ENCODE peak calls at places on chromosomes 12 and 14, in seven cellular contexts. S is spleen; K is iPS DF 6.9; U is tibial nerve; I is IMR-90; O is CD4-positive, CD25-positive, alpha-beta regulatory T cell; Y is body of pancreas. T is an unnamed sample. For H3K9me3, the result is how much of the 10 kb centered on the place peaks cover.

GRCh38 chr12:49693931-49694439 is 13.2 kb downstream of the FMNL3 start:
- DNase-seq in S (no peak), Y (no peak), I (no peak), K (no peak), O (no peak), U (no peak), T (no peak)

GRCh38 chr12:70059373-70059772 is 183.9 kb upstream of the CNOT2 start:
- DNase-seq in U (no peak), I (no peak), Y (no peak), O (no peak), S (no peak), K (no peak), T (no peak)

GRCh38 chr12:17588968-17589367 is 501.0 kb downstream of the RERGL start:
- DNase-seq in O (no peak), S (no peak), U (no peak), I (no peak), Y (no peak), K (peak), T (no peak)

GRCh38 chr14:82626156-82627055 is 1092.8 kb upstream of the SEL1L start:
- DNase-seq in K (no peak), S (no peak), U (no peak), Y (no peak), O (no peak), I (no peak), T (no peak)

GRCh38 chr12:109735825-109736551 is 22.4 kb downstream of the FAM222A start:
- DNase-seq in I (no peak), K (no peak), U (peak), Y (peak), S (no peak), O (no peak), T (no peak)

GRCh38 chr12:14989790-14990189 is 16.9 kb downstream of the PDE6H start:
- DNase-seq in O (no peak), K (no peak), U (no peak), Y (no peak), I (no peak), S (no peak), T (no peak)

GRCh38 chr14:83556065-83556464 is 1973.9 kb upstream of the FLRT2 start:
- DNase-seq in S (no peak), I (peak), Y (no peak), K (no peak), U (no peak), O (no peak), T (no peak)

GRCh38 chr12:10562306-10562933 is 51.0 kb downstream of the MAGOHB start:
- DNase-seq in I (peak), K (no peak), O (peak), S (no peak), Y (no peak), U (no peak), T (peak)

GRCh38 chr12:32897276-32897615 is 669 bp upstream of the PKP2 start:
- DNase-seq in I (no peak), S (no peak), U (no peak), O (no peak), K (no peak), Y (no peak), T (no peak)

GRCh38 chr12:65472079-65472478 is 193.6 kb downstream of the MSRB3 start:
- DNase-seq in K (no peak), Y (no peak), S (no peak), O (no peak), U (no peak), I (no peak), T (no peak)

GRCh38 chr14:103862393-103862782 is 15.0 kb upstream of the PPP1R13B start:
- DNase-seq in S (peak), O (no peak), K (no peak), U (no peak), I (no peak), Y (no peak), T (no peak)

GRCh38 chr14:33035795-33036194 is 97.1 kb downstream of the NPAS3 start:
- DNase-seq in U (no peak), O (no peak), I (no peak), K (no peak), Y (no peak), S (no peak), T (no peak)

GRCh38 chr14:33040548-33041140 is 102.0 kb downstream of the NPAS3 start:
- DNase-seq in Y (no peak), O (no peak), U (no peak), S (no peak), I (no peak), K (no peak), T (no peak)

DNA sequence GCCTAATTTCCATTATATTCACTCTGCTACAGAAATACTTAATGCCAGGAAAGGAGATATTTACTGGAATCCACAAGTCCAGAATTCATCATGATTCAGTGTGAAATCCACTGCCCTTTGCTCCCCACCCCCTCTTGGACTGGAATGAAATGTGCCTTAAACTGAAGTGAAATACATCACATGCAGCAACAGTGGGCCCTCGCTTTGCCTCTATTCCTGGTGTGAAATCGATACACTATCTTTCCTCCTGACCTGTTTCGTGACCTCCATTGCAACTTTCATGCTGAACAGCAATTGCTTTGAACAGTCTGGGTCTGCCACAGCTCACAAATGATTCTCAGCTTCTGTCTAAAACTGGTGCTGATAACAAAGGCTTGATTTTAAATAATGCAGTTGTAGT is 100.6 kb downstream of the NPAS3 start:
- DNase-seq in S (no peak), Y (no peak), I (no peak), U (no peak), O (no peak), K (no peak), T (no peak)
- H3K9me3 ChIP-seq in S (under half), Y (under half), I (under half), U (under half), O (under half), K (under half), T (under half)

GRCh38 chr12:43973993-43974392 is 138.1 kb downstream of the TMEM117 start:
- DNase-seq in I (no peak), U (no peak), K (no peak), O (no peak), S (no peak), Y (no peak), T (no peak)
- H3K9me3 ChIP-seq in I (under half), U (under half), K (under half), O (under half), S (under half), Y (under half), T (under half)

GRCh38 chr14:31749275-31749674 is 188.1 kb downstream of the NUBPL start:
- DNase-seq in Y (no peak), O (no peak), K (no peak), S (no peak), I (no peak), U (no peak), T (no peak)
- H3K9me3 ChIP-seq in Y (under half), O (under half), K (under half), S (half or more), I (under half), U (under half), T (under half)

GRCh38 chr12:130929363-130929762 is 24.3 kb upstream of the ADGRD1 start:
- DNase-seq in Y (no peak), S (no peak), I (no peak), O (no peak), K (no peak), U (no peak), T (no peak)

GRCh38 chr12:130925616-130926015 is 28.1 kb upstream of the ADGRD1 start:
- DNase-seq in U (no peak), K (no peak), Y (no peak), O (no peak), S (no peak), I (peak), T (no peak)

GRCh38 chr12:130922584-130922983 is 31.1 kb upstream of the ADGRD1 start:
- DNase-seq in K (no peak), I (no peak), Y (no peak), S (no peak), O (no peak), U (no peak), T (no peak)

GRCh38 chr12:130920711-130921381 is 32.9 kb upstream of the ADGRD1 start:
- DNase-seq in O (no peak), Y (peak), K (no peak), S (no peak), I (peak), U (peak), T (no peak)

GRCh38 chr12:130924946-130925345 is 28.8 kb upstream of the ADGRD1 start:
- DNase-seq in K (no peak), Y (no peak), O (no peak), U (no peak), I (no peak), S (no peak), T (no peak)
- H3K9me3 ChIP-seq in K (under half), Y (under half), O (under half), U (under half), I (under half), S (under half), T (under half)

DNA sequence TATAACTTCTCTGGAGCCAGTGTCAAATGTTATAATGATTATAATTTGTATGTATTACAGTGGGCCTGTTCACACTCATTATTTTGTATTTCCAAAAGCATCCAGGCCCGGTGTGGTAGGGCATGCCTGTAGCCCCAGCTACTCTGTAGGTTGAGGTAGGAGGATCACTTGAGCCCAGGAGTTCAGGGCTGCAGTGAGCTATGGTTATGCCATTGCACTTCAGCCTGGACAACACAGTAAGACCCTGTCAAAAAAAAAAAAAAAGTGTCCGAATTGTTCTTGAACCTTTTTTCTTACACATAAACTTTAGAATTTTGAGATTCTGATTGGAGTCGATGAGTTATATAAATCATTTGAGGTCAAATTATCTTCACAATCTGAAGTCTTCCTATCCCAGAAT is 1.0 kb downstream of the ZNF84 start:
- DNase-seq in U (no peak), Y (no peak), K (no peak), O (no peak), S (no peak), I (no peak), T (no peak)
- H3K9me3 ChIP-seq in U (under half), Y (under half), K (under half), O (half or more), S (half or more), I (under half), T (under half)

GRCh38 chr12:83559650-83560049 is 872.9 kb downstream of the TMTC2 start:
- DNase-seq in U (no peak), I (no peak), K (no peak), O (no peak), Y (no peak), S (no peak), T (no peak)
- H3K9me3 ChIP-seq in U (under half), I (under half), K (under half), O (under half), Y (under half), S (under half), T (under half)